ENCODE peak calls at places on chromosomes 6 and 20, in five cellular contexts. V is esophagus squamous epithelium, Z is HepG2, A is caudate nucleus, F is prostate gland. W is an unnamed sample.

GRCh38 chr6:148415511-148416286 is 73.1 kb downstream of the SASH1 start:
- DNase-seq in V (no peak), Z (no peak), A (no peak), F (no peak), W (no peak)

GRCh38 chr20:44962483-44962882 is 2.3 kb upstream of the TOMM34 start:
- DNase-seq in Z (no peak), A (no peak), V (no peak), F (no peak), W (no peak)

GRCh38 chr6:89482136-89482535 is 49.2 kb downstream of the ANKRD6 start:
- DNase-seq in A (no peak), F (no peak), V (no peak), Z (no peak), W (no peak)

GRCh38 chr6:26594730-26595632 is 1.8 kb upstream of the ABT1 start:
- DNase-seq in A (no peak), Z (peak; percentile 58), F (no peak), V (no peak), W (no peak)

GRCh38 chr6:15504040-15504491 is 158.8 kb downstream of the DTNBP1 start:
- DNase-seq in F (peak; percentile 25), A (no peak), Z (no peak), V (no peak), W (no peak)

GRCh38 chr20:38806855-38807655 is 1.6 kb downstream of the PPP1R16B start:
- DNase-seq in F (no peak), Z (no peak), V (no peak), A (peak; percentile 60), W (no peak)

GRCh38 chr6:144662812-144663211 is 377.7 kb downstream of the UTRN start:
- DNase-seq in A (no peak), V (no peak), Z (no peak), F (no peak), W (no peak)

GRCh38 chr6:23584134-23584763 is 541.8 kb upstream of the NRSN1 start:
- DNase-seq in A (no peak), F (no peak), V (no peak), Z (peak; percentile 40), W (no peak)

GRCh38 chr6:130050230-130050629 is 31.8 kb downstream of the L3MBTL3 start:
- DNase-seq in F (no peak), A (no peak), V (no peak), Z (no peak), W (no peak)

GRCh38 chr6:32666420-32667300 is at the start of gene HLA-DQB1:
- DNase-seq in Z (peak; percentile 22), A (peak; percentile 3), F (peak; percentile 20), V (no peak), W (no peak)

GRCh38 chr6:10033223-10033829 is 381.5 kb downstream of the TFAP2A start:
- DNase-seq in V (no peak), Z (peak; percentile 53), F (no peak), A (no peak), W (no peak)

GRCh38 chr6:106586815-106587214 is 42.5 kb downstream of the RTN4IP1 start:
- DNase-seq in V (no peak), F (no peak), A (no peak), Z (no peak), W (no peak)

GRCh38 chr6:110769923-110770322 is 45.3 kb downstream of the CDK19 start:
- DNase-seq in V (no peak), A (no peak), Z (no peak), F (no peak), W (no peak)

GRCh38 chr20:58956078-58956477 is 25.0 kb upstream of the NELFCD start:
- DNase-seq in A (no peak), Z (peak; percentile 34), F (no peak), V (no peak), W (peak; percentile 75)

GRCh38 chr20:258963-259362 is 1.4 kb downstream of the DEFB132 start:
- DNase-seq in F (no peak), A (no peak), V (no peak), Z (peak; percentile 67), W (no peak)

GRCh38 chr20:54938707-54939106 is 463.3 kb downstream of the DOK5 start:
- DNase-seq in V (no peak), Z (no peak), F (no peak), A (no peak), W (no peak)

GRCh38 chr20:62955519-62956386 is 3.2 kb downstream of the SLC17A9 start:
- DNase-seq in Z (peak; percentile 98), V (no peak), A (no peak), F (no peak), W (no peak)

GRCh38 chr6:31058128-31058894 is 48.0 kb downstream of the MUC22 start:
- DNase-seq in F (no peak), Z (peak; percentile 61), V (no peak), A (no peak), W (no peak)

GRCh38 chr20:64077876-64078551 is 1.3 kb downstream of the RGS19 start:
- DNase-seq in F (no peak), Z (no peak), V (no peak), A (no peak), W (no peak)

GRCh38 chr6:53615633-53616449 is 49.7 kb downstream of the KLHL31 start:
- DNase-seq in Z (peak; percentile 100), V (no peak), F (no peak), A (no peak), W (no peak)

GRCh38 chr20:58646703-58647102 is 4.4 kb upstream of the STX16 start:
- DNase-seq in Z (no peak), A (no peak), F (no peak), V (no peak), W (no peak)

GRCh38 chr6:16322666-16323312 is 84.4 kb downstream of the GMPR start:
- DNase-seq in Z (no peak), F (peak; percentile 21), V (no peak), A (peak; percentile 67), W (peak; percentile 40)

GRCh38 chr20:32301719-32302506 is 24.5 kb downstream of the KIF3B start:
- DNase-seq in A (no peak), Z (no peak), V (no peak), F (no peak), W (no peak)

GRCh38 chr6:167428664-167429063 is 103.8 kb downstream of the TTLL2 start:
- DNase-seq in A (no peak), F (no peak), Z (no peak), V (no peak), W (no peak)

GRCh38 chr6:20946037-20946436 is 411.8 kb downstream of the CDKAL1 start:
- DNase-seq in A (no peak), Z (peak; percentile 35), F (no peak), V (no peak), W (peak; percentile 17)

GRCh38 chr6:99093781-99094180 is 146.0 kb upstream of the FBXL4 start:
- DNase-seq in Z (no peak), F (no peak), A (peak; percentile 61), V (no peak), W (no peak)

GRCh38 chr20:623704-624103 is 13.6 kb upstream of the TCF15 start:
- DNase-seq in F (no peak), Z (no peak), A (no peak), V (no peak), W (no peak)

GRCh38 chr6:16163535-16164300 is 34.8 kb downstream of the MYLIP start:
- DNase-seq in F (no peak), Z (no peak), A (no peak), V (no peak), W (no peak)

GRCh38 chr20:61584851-61585250 is 332.8 kb downstream of the CDH4 start:
- DNase-seq in V (no peak), A (no peak), Z (no peak), F (no peak), W (no peak)

GRCh38 chr6:145368075-145368474 is 367.2 kb downstream of the EPM2A start:
- DNase-seq in V (no peak), Z (no peak), A (no peak), F (no peak), W (no peak)

GRCh38 chr20:46937140-46937523 is 42.5 kb downstream of the EYA2 start:
- DNase-seq in F (no peak), Z (no peak), V (no peak), A (no peak), W (no peak)

W was measured in SIG-M5.